ENCODE peak calls at places on chromosomes 12 and 14, in four cellular contexts. L is spleen, C is breast epithelium, G is sigmoid colon. Z is an unnamed sample. For H3K4me1 and H3K9me3, the result is how much of the 10 kb centered on the place peaks cover.

GRCh38 chr12:125418902-125419564 is 353.8 kb downstream of the AACS start:
- DNase-seq in G (no peak), L (no peak), C (no peak), Z (no peak)

GRCh38 chr12:15544589-15544988 is 222.3 kb downstream of the PTPRO start:
- DNase-seq in G (no peak), L (no peak), C (no peak), Z (no peak)

GRCh38 chr12:131855521-131856142 is 27.4 kb downstream of the MMP17 start:
- DNase-seq in C (no peak), G (no peak), L (peak), Z (no peak)

GRCh38 chr14:87999282-87999681 is 5.7 kb upstream of the GPR65 start:
- DNase-seq in L (no peak), C (no peak), G (no peak), Z (no peak)

GRCh38 chr14:55158412-55158811 is 29.4 kb downstream of the LGALS3 start:
- DNase-seq in G (no peak), C (no peak), L (no peak), Z (no peak)

GRCh38 chr12:2372735-2373134 is 319.9 kb downstream of the CACNA1C start:
- DNase-seq in L (no peak), C (no peak), G (peak), Z (no peak)

GRCh38 chr12:109385339-109386078 is 37.8 kb downstream of the MYO1H start:
- DNase-seq in G (no peak), L (no peak), C (no peak), Z (no peak)

GRCh38 chr14:102215522-102216250 is 76.0 kb downstream of the WDR20 start:
- DNase-seq in G (no peak), L (no peak), C (no peak), Z (no peak)

GRCh38 chr14:22976620-22977433 is 5.5 kb downstream of the AJUBA start:
- DNase-seq in C (no peak), G (no peak), L (no peak), Z (no peak)

GRCh38 chr12:9741726-9742125 is 8.8 kb upstream of the CLECL1 start:
- DNase-seq in L (peak), G (no peak), C (no peak), Z (no peak)

GRCh38 chr14:31025335-31026075 is at the start of gene AP4S1:
- DNase-seq in C (peak), L (peak), G (peak), Z (peak)

GRCh38 chr12:131604146-131604844 is 106.6 kb upstream of the SFSWAP start:
- DNase-seq in C (no peak), G (no peak), L (peak), Z (no peak)

GRCh38 chr14:100820945-100821344 is 5.0 kb upstream of the MEG3 start:
- DNase-seq in C (no peak), G (no peak), L (no peak), Z (no peak)

GRCh38 chr12:54684636-54685630 is 36.8 kb upstream of the DCD start:
- DNase-seq in L (no peak), C (peak), G (no peak), Z (no peak)

GRCh38 chr14:97306133-97306784 is 509.1 kb downstream of the VRK1 start:
- DNase-seq in L (no peak), G (no peak), C (no peak), Z (no peak)

GRCh38 chr12:45644521-45644920 is 85.0 kb upstream of the ARID2 start:
- DNase-seq in L (no peak), C (no peak), G (no peak), Z (no peak)

GRCh38 chr14:99724196-99724891 is 40.2 kb downstream of the CYP46A1 start:
- DNase-seq in G (no peak), L (peak), C (no peak), Z (peak)

GRCh38 chr14:21408152-21408551 is 24.3 kb upstream of the SUPT16H start:
- DNase-seq in G (no peak), C (no peak), L (no peak), Z (no peak)

DNA sequence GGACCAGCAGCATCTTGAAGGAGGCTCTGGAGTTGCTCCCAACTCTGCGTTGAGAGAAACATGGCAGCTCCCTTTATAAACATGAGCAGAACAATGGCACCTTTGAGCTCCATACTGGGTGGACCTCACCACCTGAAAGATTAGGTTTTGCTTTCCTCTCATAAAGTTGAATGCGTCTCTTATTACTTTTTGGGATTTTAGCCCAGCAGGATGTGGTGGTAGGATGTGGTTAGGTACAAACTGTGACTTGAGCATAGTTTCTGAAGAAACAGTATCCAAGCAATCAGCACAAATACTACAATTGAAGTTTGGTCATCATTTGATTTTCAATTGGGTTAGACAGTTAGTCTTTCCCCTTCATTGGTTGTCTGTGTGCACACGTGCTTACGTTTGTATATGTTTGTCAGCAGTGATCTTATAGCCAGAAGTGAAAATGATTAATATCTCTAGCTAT is at the start of gene PRR4:
- DNase-seq in C (no peak), G (no peak), L (no peak), Z (no peak)
- H3K4me1 ChIP-seq in C (under half), G (under half), L (under half), Z (under half)

DNA sequence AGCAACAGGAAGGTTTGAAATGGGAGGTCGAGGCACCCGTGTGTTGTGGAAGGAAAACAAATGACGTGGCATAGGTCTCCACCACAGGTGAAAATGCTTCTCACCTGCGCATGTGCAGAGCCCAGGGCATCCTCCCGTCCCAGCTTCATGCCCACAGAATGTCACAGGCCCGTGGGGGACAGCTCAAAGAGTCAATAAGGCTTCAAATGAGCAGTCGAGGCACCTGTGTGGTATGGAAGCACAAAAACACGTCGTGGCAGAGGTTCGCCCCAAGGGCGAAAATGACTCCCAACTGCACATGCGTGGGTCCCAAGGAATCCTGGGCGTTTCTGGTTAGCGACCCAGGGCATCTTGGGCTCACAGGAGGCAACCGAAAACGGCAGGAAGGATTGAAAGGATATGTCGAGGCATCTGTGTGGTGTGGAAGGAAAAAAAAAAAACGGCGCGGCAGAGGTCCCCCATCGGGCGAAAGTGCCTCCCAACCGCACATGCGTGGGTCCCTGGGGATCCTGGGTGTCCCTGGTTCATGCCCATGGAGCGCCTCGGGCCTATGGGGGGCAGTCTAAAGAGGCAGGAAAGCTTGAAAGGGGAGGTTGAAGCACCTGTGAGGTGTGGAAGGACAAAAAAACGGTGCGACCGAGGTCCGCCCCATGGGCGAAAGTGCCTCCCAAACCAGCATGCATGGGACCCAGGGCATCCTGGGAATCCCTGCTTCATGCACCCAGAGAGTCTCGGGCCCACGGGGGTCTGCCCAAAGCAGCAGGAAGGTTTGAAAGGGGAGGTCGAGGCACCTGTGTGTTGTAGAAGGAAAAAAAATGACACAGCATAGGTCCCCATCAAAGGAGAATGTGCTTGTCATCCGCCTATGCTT is 578.5 kb downstream of the ALG10 start:
- DNase-seq in C (no peak), L (peak), G (no peak), Z (peak)
- H3K9me3 ChIP-seq in C (half or more), L (half or more), G (under half), Z (under half)

GRCh38 chr12:31516702-31517101 is 74.2 kb downstream of the DENND5B start:
- DNase-seq in L (no peak), C (no peak), G (no peak), Z (no peak)

GRCh38 chr12:31518680-31519227 is 72.2 kb downstream of the DENND5B start:
- DNase-seq in G (no peak), L (no peak), C (no peak), Z (no peak)

GRCh38 chr12:31521972-31522371 is 69.0 kb downstream of the DENND5B start:
- DNase-seq in L (no peak), G (no peak), C (no peak), Z (no peak)

GRCh38 chr12:31517994-31518393 is 72.9 kb downstream of the DENND5B start:
- DNase-seq in C (no peak), G (no peak), L (no peak), Z (no peak)

DNA sequence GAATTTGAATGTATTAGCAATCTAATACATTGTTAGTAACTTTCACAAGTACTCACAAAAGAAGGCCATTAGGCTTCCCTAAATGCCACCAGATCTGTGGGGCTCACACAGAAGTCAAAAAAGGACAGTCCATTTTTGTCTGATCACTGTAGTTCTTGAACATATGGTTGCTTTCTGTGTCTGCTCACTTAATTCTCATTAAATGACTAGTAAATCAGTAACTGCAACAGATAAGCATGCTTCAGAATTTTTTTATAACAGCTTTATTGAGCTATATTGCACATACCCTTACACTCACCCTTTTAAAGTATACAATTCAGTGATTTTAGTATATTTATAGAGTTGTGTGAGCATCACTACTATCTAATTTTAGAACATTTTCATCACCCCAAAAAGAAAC is 71.4 kb downstream of the DENND5B start:
- DNase-seq in C (no peak), L (no peak), G (no peak), Z (no peak)
- H3K4me1 ChIP-seq in C (under half), L (under half), G (under half), Z (under half)

GRCh38 chr12:94815450-94815849 is 165.1 kb upstream of the TMCC3 start:
- DNase-seq in L (no peak), G (no peak), C (no peak), Z (no peak)

GRCh38 chr12:94813314-94813713 is 163.0 kb upstream of the TMCC3 start:
- DNase-seq in G (no peak), L (no peak), C (no peak), Z (no peak)

GRCh38 chr12:94811611-94812010 is 161.3 kb upstream of the TMCC3 start:
- DNase-seq in G (no peak), C (no peak), L (no peak), Z (no peak)

GRCh38 chr12:94815958-94816357 is 165.6 kb upstream of the TMCC3 start:
- DNase-seq in G (no peak), C (no peak), L (no peak), Z (no peak)

DNA sequence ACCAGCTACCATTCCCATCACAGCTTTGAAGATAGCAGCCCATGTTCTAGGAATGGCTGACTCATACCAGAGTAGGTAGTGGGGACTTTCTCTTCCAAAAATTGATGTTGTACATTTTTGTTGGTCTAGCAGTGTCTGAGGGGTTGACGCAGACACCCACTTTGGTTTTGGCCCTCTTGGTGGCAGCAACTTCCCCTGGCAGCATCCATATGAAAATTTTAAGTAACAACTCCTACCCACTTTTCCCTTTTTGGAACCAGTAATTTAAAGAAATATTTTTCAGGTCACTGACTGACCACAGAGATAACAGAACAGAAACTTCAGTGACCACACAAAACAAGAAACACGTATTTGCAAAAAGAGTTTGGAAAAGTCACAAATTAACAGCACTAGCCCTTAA is 162.0 kb upstream of the TMCC3 start:
- DNase-seq in C (no peak), L (no peak), G (no peak), Z (no peak)
- H3K9me3 ChIP-seq in C (under half), L (under half), G (under half), Z (under half)

GRCh38 chr14:103400537-103400936 is 15.3 kb downstream of the MARK3 start:
- DNase-seq in L (no peak), C (no peak), G (no peak), Z (no peak)

GRCh38 chr14:103396463-103396862 is 11.2 kb downstream of the MARK3 start:
- DNase-seq in C (no peak), L (no peak), G (no peak), Z (no peak)

GRCh38 chr14:103395245-103395644 is 10.0 kb downstream of the MARK3 start:
- DNase-seq in G (no peak), C (no peak), L (no peak), Z (no peak)

GRCh38 chr14:103401223-103402214 is 16.3 kb downstream of the MARK3 start:
- DNase-seq in G (no peak), C (no peak), L (no peak), Z (no peak)

GRCh38 chr14:103398427-103399195 is 13.4 kb downstream of the MARK3 start:
- DNase-seq in L (no peak), G (no peak), C (no peak), Z (no peak)
- H3K4me1 ChIP-seq in L (half or more), G (half or more), C (under half), Z (half or more)

GRCh38 chr14:26180221-26180620 is 417.6 kb downstream of the NOVA1 start:
- DNase-seq in G (no peak), C (no peak), L (no peak), Z (no peak)
- H3K9me3 ChIP-seq in G (under half), C (under half), L (under half), Z (under half)

DNA sequence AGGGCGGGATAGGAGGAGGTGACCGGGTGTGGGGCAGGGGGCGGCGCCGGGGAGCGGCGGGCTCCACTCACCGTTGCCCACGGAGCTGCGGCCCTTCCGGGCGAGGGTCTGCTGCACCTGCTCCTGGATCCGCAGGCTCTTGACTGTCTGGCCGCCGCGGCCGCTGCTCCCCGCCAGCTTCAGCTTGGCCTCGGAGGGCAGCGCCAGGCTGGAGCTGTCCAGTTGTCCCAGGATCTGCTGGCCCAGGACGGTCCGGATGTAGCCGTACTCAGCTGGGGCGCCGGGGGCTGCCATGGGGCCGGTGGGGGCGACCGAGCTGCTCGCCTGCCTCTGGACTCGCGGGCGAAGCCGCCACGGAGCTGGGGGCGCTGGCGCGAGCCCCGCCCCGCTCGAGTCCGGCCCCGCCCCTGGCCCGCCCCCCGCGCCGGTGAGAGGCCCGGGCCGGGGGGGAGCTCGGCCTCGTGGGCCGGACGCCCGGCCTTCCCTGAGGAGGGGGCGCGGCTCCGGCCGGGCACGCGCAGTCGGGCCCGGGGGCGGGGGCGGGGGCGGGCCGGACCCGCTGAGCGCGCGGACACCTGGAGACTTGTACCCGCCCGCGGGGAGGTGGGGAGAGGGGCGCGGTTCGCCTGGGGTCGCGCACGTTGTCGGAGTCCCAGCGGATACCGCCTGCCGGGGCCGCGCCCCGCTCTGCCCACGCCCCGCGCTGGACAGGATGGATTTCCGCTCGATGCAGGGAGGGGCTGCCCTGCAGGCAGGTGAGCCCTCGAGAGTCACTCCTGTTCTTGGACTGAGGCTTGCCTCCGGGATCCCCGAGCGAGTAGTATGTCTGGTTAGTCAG is at the start of gene PKP2:
- DNase-seq in C (peak), L (peak), G (no peak), Z (no peak)
- H3K4me1 ChIP-seq in C (under half), L (half or more), G (under half), Z (under half)

GRCh38 chr14:56282179-56282578 is 164.0 kb downstream of the PELI2 start:
- DNase-seq in C (no peak), L (no peak), G (no peak), Z (no peak)

GRCh38 chr14:56289155-56289554 is 170.9 kb downstream of the PELI2 start:
- DNase-seq in L (no peak), C (no peak), G (no peak), Z (no peak)

GRCh38 chr14:56280843-56281242 is 162.6 kb downstream of the PELI2 start:
- DNase-seq in L (no peak), C (no peak), G (no peak), Z (no peak)

GRCh38 chr14:56290195-56290594 is 172.0 kb downstream of the PELI2 start:
- DNase-seq in L (no peak), C (no peak), G (no peak), Z (no peak)

DNA sequence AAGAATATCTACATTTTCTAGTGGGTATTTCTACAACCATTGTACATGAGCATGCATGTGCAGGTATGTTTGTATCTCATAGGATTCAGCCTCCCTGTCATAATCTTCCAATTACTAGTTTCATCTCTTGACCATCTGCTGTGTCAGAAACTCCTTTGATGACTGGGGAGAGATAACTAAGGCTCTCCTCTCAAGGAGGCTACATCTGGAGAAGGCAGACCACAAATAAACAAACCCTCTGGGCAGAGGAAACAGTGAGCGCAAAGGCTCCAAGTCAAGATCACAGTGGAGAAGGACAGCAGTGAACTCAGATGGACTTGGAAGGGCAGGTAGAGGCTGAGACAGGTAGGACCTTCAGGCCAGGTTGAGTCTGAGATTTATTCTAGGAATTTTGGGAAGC is 166.4 kb downstream of the PELI2 start:
- DNase-seq in C (no peak), G (no peak), L (no peak), Z (no peak)
- H3K9me3 ChIP-seq in C (under half), G (under half), L (under half), Z (under half)

DNA sequence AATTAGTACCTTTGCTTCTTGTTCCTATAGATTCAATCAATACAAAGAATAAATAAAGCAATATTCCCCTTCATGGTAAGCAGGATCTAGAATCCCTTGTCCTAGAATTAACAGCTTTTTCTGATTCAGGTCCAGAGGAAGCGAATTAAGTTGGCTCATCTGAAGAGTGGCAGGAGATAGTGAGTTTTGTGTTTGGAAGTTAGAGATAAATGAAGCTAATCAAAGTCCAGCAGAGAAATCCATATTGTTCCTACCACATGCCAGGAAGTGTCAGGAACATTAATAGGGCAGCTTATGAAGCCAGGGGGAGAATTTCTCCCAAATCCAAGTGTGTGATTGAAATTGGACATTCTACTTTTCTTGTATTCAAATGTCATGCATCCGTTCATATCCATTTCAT is 13.9 kb downstream of the CAPZA3 start:
- DNase-seq in C (no peak), G (no peak), L (no peak), Z (no peak)
- H3K4me1 ChIP-seq in C (under half), G (under half), L (under half), Z (under half)

DNA sequence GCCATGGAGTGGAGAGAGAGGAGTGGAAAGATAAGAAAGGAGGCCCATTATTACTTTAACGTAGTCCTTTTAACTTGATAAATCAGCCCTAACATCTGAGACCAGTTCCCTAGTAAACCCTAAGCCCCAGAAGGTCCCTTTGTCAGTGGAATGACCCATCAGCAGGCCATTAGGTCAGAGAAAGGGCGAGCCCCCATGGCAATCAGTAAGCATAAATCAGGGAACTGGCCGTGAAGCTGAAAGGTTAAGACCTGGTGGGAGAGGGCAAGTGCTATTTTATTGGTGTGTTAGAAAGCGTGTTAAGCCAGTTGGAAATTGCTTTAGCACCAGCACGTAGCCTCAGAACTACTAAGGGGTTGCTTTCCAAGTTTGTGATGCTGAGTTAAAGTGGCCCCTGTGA is 708.0 kb downstream of the BCL11B start:
- DNase-seq in G (no peak), C (no peak), L (no peak), Z (no peak)
- H3K9me3 ChIP-seq in G (under half), C (under half), L (under half), Z (under half)

Z was measured in vagina.